ENCODE peak calls at places on chromosomes 1 and 21, in seven cellular contexts. F, R, A, X, H, O and Y are unnamed samples.

GRCh38 chr21:43702785-43703067 is 16.2 kb upstream of the PDXK start:
- DNase-seq in F (no peak), R (peak), A (no peak), X (no peak), H (peak), O (no peak), Y (peak)

GRCh38 chr1:233289676-233290075 is 5.8 kb downstream of the PCNX2 start:
- DNase-seq in F (no peak), R (no peak), A (no peak), X (no peak), H (no peak), O (no peak), Y (no peak)

GRCh38 chr1:241323510-241323909 is 33.5 kb downstream of the RGS7 start:
- DNase-seq in F (peak), R (peak), A (peak), X (no peak), H (peak), O (no peak), Y (peak)

GRCh38 chr1:29482991-29483390 is 246.7 kb downstream of the PTPRU start:
- DNase-seq in F (no peak), R (no peak), A (no peak), X (no peak), H (no peak), O (no peak), Y (no peak)

GRCh38 chr1:210360852-210361477 is 32.3 kb downstream of the HHAT start:
- DNase-seq in F (peak), R (peak), A (no peak), X (no peak), H (peak), O (no peak), Y (peak)

GRCh38 chr1:245262876-245263625 is 108.3 kb downstream of the KIF26B start:
- DNase-seq in F (no peak), R (no peak), A (no peak), X (no peak), H (no peak), O (no peak), Y (no peak)

GRCh38 chr21:27201197-27201596 is 234.3 kb upstream of the ADAMTS5 start:
- DNase-seq in F (no peak), R (no peak), A (no peak), X (no peak), H (peak), O (no peak), Y (peak)

GRCh38 chr1:17212487-17213121 is 7.7 kb downstream of the PADI1 start:
- DNase-seq in F (peak), R (peak), A (peak), X (peak), H (peak), O (peak), Y (peak)

GRCh38 chr1:24018611-24019580 is 38.8 kb upstream of the SRSF10 start:
- DNase-seq in F (peak), R (peak), A (peak), X (no peak), H (peak), O (no peak), Y (peak)

GRCh38 chr1:62299426-62300200 is 19.6 kb downstream of the KANK4 start:
- DNase-seq in F (no peak), R (no peak), A (no peak), X (no peak), H (peak), O (no peak), Y (no peak)

GRCh38 chr1:184553845-184554244 is 167.0 kb downstream of the C1orf21 start:
- DNase-seq in F (no peak), R (no peak), A (no peak), X (no peak), H (no peak), O (no peak), Y (no peak)

GRCh38 chr1:223820515-223820858 is 25.3 kb downstream of the TP53BP2 start:
- DNase-seq in F (no peak), R (no peak), A (no peak), X (no peak), H (no peak), O (no peak), Y (no peak)

GRCh38 chr1:25478633-25479032 is 47.9 kb downstream of the MACO1 start:
- DNase-seq in F (peak), R (peak), A (no peak), X (no peak), H (no peak), O (no peak), Y (no peak)